ENCODE peak calls at places on chromosomes 7 and 10, in eight cellular contexts. One of them, this sample, is unnamed.

GRCh38 chr7:131604841-131605279 is 48.4 kb upstream of the PODXL start:
- DNase-seq in lower lobe of right lung: no peak
- DNase-seq in AG20443: peak
- DNase-seq in IMR-90: peak
- DNase-seq in NCI-H1092 treated with DMSO at 0.1 percent for 48 hours: no peak
- DNase-seq in LHCN-M2: peak
- DNase-seq in erythroblast: no peak
- DNase-seq in choroid plexus epithelial cell: peak
- DNase-seq in this sample: peak

GRCh38 chr10:44811072-44811471 is 100.1 kb upstream of the TMEM72 start:
- DNase-seq in AG20443: no peak
- DNase-seq in erythroblast: no peak
- DNase-seq in choroid plexus epithelial cell: peak
- DNase-seq in IMR-90: peak
- DNase-seq in lower lobe of right lung: no peak
- DNase-seq in LHCN-M2: no peak
- DNase-seq in NCI-H1092 treated with DMSO at 0.1 percent for 48 hours: no peak
- DNase-seq in this sample: no peak

GRCh38 chr7:130286881-130287280 is 6.1 kb upstream of the CPA4 start:
- DNase-seq in NCI-H1092 treated with DMSO at 0.1 percent for 48 hours: no peak
- DNase-seq in choroid plexus epithelial cell: peak
- DNase-seq in lower lobe of right lung: no peak
- DNase-seq in IMR-90: peak
- DNase-seq in erythroblast: no peak
- DNase-seq in AG20443: no peak
- DNase-seq in LHCN-M2: peak
- DNase-seq in this sample: peak

GRCh38 chr7:78499966-78500365 is 701.4 kb downstream of the PHTF2 start:
- DNase-seq in IMR-90: peak
- DNase-seq in lower lobe of right lung: no peak
- DNase-seq in NCI-H1092 treated with DMSO at 0.1 percent for 48 hours: no peak
- DNase-seq in erythroblast: no peak
- DNase-seq in choroid plexus epithelial cell: peak
- DNase-seq in LHCN-M2: peak
- DNase-seq in AG20443: peak
- DNase-seq in this sample: no peak

GRCh38 chr7:28533267-28533666 is 120.9 kb downstream of the CREB5 start:
- DNase-seq in NCI-H1092 treated with DMSO at 0.1 percent for 48 hours: no peak
- DNase-seq in AG20443: no peak
- DNase-seq in choroid plexus epithelial cell: no peak
- DNase-seq in erythroblast: no peak
- DNase-seq in LHCN-M2: no peak
- DNase-seq in IMR-90: no peak
- DNase-seq in lower lobe of right lung: no peak
- DNase-seq in this sample: no peak

GRCh38 chr7:102273749-102274712 is 12.6 kb upstream of the SH2B2 start:
- DNase-seq in choroid plexus epithelial cell: peak
- DNase-seq in NCI-H1092 treated with DMSO at 0.1 percent for 48 hours: no peak
- DNase-seq in LHCN-M2: peak
- DNase-seq in AG20443: peak
- DNase-seq in IMR-90: peak
- DNase-seq in lower lobe of right lung: no peak
- DNase-seq in erythroblast: no peak
- DNase-seq in this sample: peak

GRCh38 chr10:71597821-71598498 is 121.6 kb downstream of the C10orf105 start:
- DNase-seq in AG20443: peak
- DNase-seq in IMR-90: no peak
- DNase-seq in erythroblast: no peak
- DNase-seq in NCI-H1092 treated with DMSO at 0.1 percent for 48 hours: no peak
- DNase-seq in lower lobe of right lung: peak
- DNase-seq in LHCN-M2: no peak
- DNase-seq in choroid plexus epithelial cell: peak
- DNase-seq in this sample: peak

GRCh38 chr10:91931526-91932190 is 8.1 kb downstream of the BTAF1 start:
- DNase-seq in IMR-90: peak
- DNase-seq in AG20443: no peak
- DNase-seq in LHCN-M2: no peak
- DNase-seq in NCI-H1092 treated with DMSO at 0.1 percent for 48 hours: no peak
- DNase-seq in erythroblast: no peak
- DNase-seq in choroid plexus epithelial cell: no peak
- DNase-seq in lower lobe of right lung: no peak
- DNase-seq in this sample: no peak

GRCh38 chr7:100826546-100827329 is 585 bp downstream of the EPHB4 start:
- DNase-seq in choroid plexus epithelial cell: no peak
- DNase-seq in erythroblast: peak
- DNase-seq in IMR-90: no peak
- DNase-seq in LHCN-M2: peak
- DNase-seq in NCI-H1092 treated with DMSO at 0.1 percent for 48 hours: no peak
- DNase-seq in lower lobe of right lung: no peak
- DNase-seq in AG20443: peak
- DNase-seq in this sample: no peak

GRCh38 chr10:94123253-94123995 is 129.7 kb downstream of the PLCE1 start:
- DNase-seq in AG20443: peak
- DNase-seq in LHCN-M2: peak
- DNase-seq in choroid plexus epithelial cell: peak
- DNase-seq in lower lobe of right lung: no peak
- DNase-seq in IMR-90: peak
- DNase-seq in NCI-H1092 treated with DMSO at 0.1 percent for 48 hours: no peak
- DNase-seq in erythroblast: no peak
- DNase-seq in this sample: peak

GRCh38 chr7:116227678-116228239 is 17.4 kb downstream of the TES start:
- DNase-seq in erythroblast: no peak
- DNase-seq in IMR-90: peak
- DNase-seq in AG20443: peak
- DNase-seq in choroid plexus epithelial cell: peak
- DNase-seq in NCI-H1092 treated with DMSO at 0.1 percent for 48 hours: no peak
- DNase-seq in lower lobe of right lung: no peak
- DNase-seq in LHCN-M2: peak
- DNase-seq in this sample: no peak

GRCh38 chr10:27783660-27784059 is 38.0 kb upstream of the MKX start:
- DNase-seq in AG20443: peak
- DNase-seq in erythroblast: no peak
- DNase-seq in IMR-90: peak
- DNase-seq in choroid plexus epithelial cell: peak
- DNase-seq in NCI-H1092 treated with DMSO at 0.1 percent for 48 hours: peak
- DNase-seq in LHCN-M2: peak
- DNase-seq in lower lobe of right lung: no peak
- DNase-seq in this sample: peak

GRCh38 chr7:46715579-46715978 is 794.5 kb upstream of the IGFBP3 start:
- DNase-seq in LHCN-M2: no peak
- DNase-seq in AG20443: no peak
- DNase-seq in lower lobe of right lung: no peak
- DNase-seq in erythroblast: no peak
- DNase-seq in NCI-H1092 treated with DMSO at 0.1 percent for 48 hours: no peak
- DNase-seq in choroid plexus epithelial cell: peak
- DNase-seq in IMR-90: no peak
- DNase-seq in this sample: no peak

GRCh38 chr7:155610633-155611193 is 33.7 kb upstream of the RBM33 start:
- DNase-seq in AG20443: no peak
- DNase-seq in NCI-H1092 treated with DMSO at 0.1 percent for 48 hours: peak
- DNase-seq in erythroblast: no peak
- DNase-seq in lower lobe of right lung: no peak
- DNase-seq in choroid plexus epithelial cell: no peak
- DNase-seq in IMR-90: no peak
- DNase-seq in LHCN-M2: no peak
- DNase-seq in this sample: no peak

GRCh38 chr7:27112960-27113949 is 10.8 kb upstream of the HOXA2 start:
- DNase-seq in NCI-H1092 treated with DMSO at 0.1 percent for 48 hours: no peak
- DNase-seq in lower lobe of right lung: peak
- DNase-seq in choroid plexus epithelial cell: no peak
- DNase-seq in IMR-90: peak
- DNase-seq in erythroblast: no peak
- DNase-seq in LHCN-M2: peak
- DNase-seq in AG20443: peak
- DNase-seq in this sample: no peak

GRCh38 chr10:116096501-116096900 is 176.5 kb downstream of the GFRA1 start:
- DNase-seq in LHCN-M2: no peak
- DNase-seq in erythroblast: no peak
- DNase-seq in choroid plexus epithelial cell: no peak
- DNase-seq in AG20443: no peak
- DNase-seq in lower lobe of right lung: no peak
- DNase-seq in IMR-90: no peak
- DNase-seq in NCI-H1092 treated with DMSO at 0.1 percent for 48 hours: no peak
- DNase-seq in this sample: no peak

GRCh38 chr7:98211676-98212531 is 665 bp downstream of the BHLHA15 start:
- DNase-seq in IMR-90: no peak
- DNase-seq in lower lobe of right lung: peak
- DNase-seq in AG20443: no peak
- DNase-seq in choroid plexus epithelial cell: no peak
- DNase-seq in LHCN-M2: no peak
- DNase-seq in erythroblast: no peak
- DNase-seq in NCI-H1092 treated with DMSO at 0.1 percent for 48 hours: no peak
- DNase-seq in this sample: no peak

This sample was measured in MG63.